ENCODE peak calls at places on chromosomes 12 and 14, in six cellular contexts. O is neuronal stem cell, Z is mesendoderm, E is H1, V is trophoblast cell, I is mesenchymal stem cell. N is an unnamed sample.

GRCh38 chr12:123808167-123808566 is 46.1 kb downstream of the DNAH10 start:
- DNase-seq in O (no peak), Z (peak; percentile 25), E (no peak), I (no peak), V (no peak), N (peak; percentile 7)

GRCh38 chr12:65616022-65616421 is 208.3 kb upstream of the HMGA2 start:
- DNase-seq in V (no peak), O (no peak), I (no peak), E (no peak), Z (no peak), N (no peak)

GRCh38 chr12:104576980-104577925 is 120.5 kb downstream of the CHST11 start:
- DNase-seq in I (peak; percentile 78), O (no peak), E (no peak), Z (no peak), V (no peak), N (peak; percentile 79)

GRCh38 chr12:124862768-124863408 is 776 bp downstream of the SCARB1 start:
- DNase-seq in E (no peak), Z (peak; percentile 40), I (peak; percentile 46), V (no peak), O (no peak), N (no peak)

GRCh38 chr12:50960130-50960529 is 7.8 kb downstream of the HIGD1C start:
- DNase-seq in V (no peak), Z (no peak), E (no peak), O (no peak), I (peak; percentile 66), N (peak; percentile 43)

GRCh38 chr12:12946686-12947355 is 5.1 kb downstream of the GPRC5D start:
- DNase-seq in O (no peak), Z (no peak), I (no peak), E (peak; percentile 17), V (no peak), N (no peak)

GRCh38 chr12:14959463-14959862 is 1.9 kb downstream of the ARHGDIB start:
- DNase-seq in E (no peak), I (no peak), Z (no peak), V (no peak), O (no peak), N (no peak)

GRCh38 chr12:15664491-15664890 is 124.7 kb downstream of the EPS8 start:
- DNase-seq in Z (no peak), O (no peak), I (no peak), E (no peak), V (no peak), N (peak; percentile 56)

GRCh38 chr12:29943683-29944082 is 159.9 kb upstream of the TMTC1 start:
- DNase-seq in O (no peak), V (no peak), E (no peak), I (no peak), Z (no peak), N (no peak)

GRCh38 chr14:22494486-22495135 is 94.4 kb downstream of the DAD1 start:
- DNase-seq in O (no peak), I (no peak), V (no peak), Z (no peak), E (no peak), N (no peak)

GRCh38 chr12:2095878-2096277 is 43.1 kb downstream of the CACNA1C start:
- DNase-seq in E (no peak), O (no peak), Z (no peak), I (no peak), V (no peak), N (no peak)

GRCh38 chr14:68297871-68298468 is 478.4 kb downstream of the RAD51B start:
- DNase-seq in O (no peak), E (peak; percentile 52), I (peak; percentile 25), V (peak; percentile 11), Z (peak; percentile 81), N (peak; percentile 38)

GRCh38 chr12:41008472-41008871 is 179.6 kb upstream of the PDZRN4 start:
- DNase-seq in E (no peak), I (no peak), Z (peak; percentile 49), O (no peak), V (no peak), N (no peak)

GRCh38 chr12:41250748-41251147 is 62.6 kb downstream of the PDZRN4 start:
- DNase-seq in E (no peak), I (no peak), Z (no peak), O (no peak), V (no peak), N (no peak)

GRCh38 chr12:68749861-68750260 is 3.9 kb downstream of the SLC35E3 start:
- DNase-seq in E (no peak), Z (no peak), I (no peak), O (no peak), V (no peak), N (no peak)

GRCh38 chr14:73242274-73242960 is 5.1 kb downstream of the PAPLN start:
- DNase-seq in E (no peak), I (no peak), O (no peak), Z (no peak), V (no peak), N (no peak)

GRCh38 chr12:108115746-108116125 is 13.4 kb upstream of the WSCD2 start:
- DNase-seq in O (no peak), E (no peak), V (no peak), I (no peak), Z (no peak), N (no peak)

GRCh38 chr12:21788089-21788983 is 13.8 kb upstream of the KCNJ8 start:
- DNase-seq in I (no peak), O (no peak), E (no peak), V (no peak), Z (no peak), N (no peak)

GRCh38 chr14:105876829-105877228 is 350.4 kb downstream of the TMEM121 start:
- DNase-seq in Z (no peak), O (no peak), I (no peak), V (no peak), E (no peak), N (no peak)

GRCh38 chr14:92501891-92502351 is 11.7 kb upstream of the RIN3 start:
- DNase-seq in E (no peak), Z (no peak), V (no peak), O (no peak), I (no peak), N (peak; percentile 60)

GRCh38 chr12:48997719-48998496 is 1.3 kb downstream of the DDN start:
- DNase-seq in V (no peak), Z (no peak), E (peak; percentile 84), O (no peak), I (peak; percentile 29), N (no peak)

GRCh38 chr12:48993787-48994186 is 5.4 kb downstream of the DDN start:
- DNase-seq in I (no peak), E (no peak), V (no peak), Z (peak; percentile 88), O (no peak), N (no peak)

GRCh38 chr12:48994224-48995060 is 4.7 kb downstream of the DDN start:
- DNase-seq in I (no peak), O (no peak), Z (no peak), E (no peak), V (no peak), N (no peak)

GRCh38 chr12:48996794-48997718 is 2.1 kb downstream of the DDN start:
- DNase-seq in E (peak; percentile 89), O (no peak), Z (peak; percentile 86), V (peak; percentile 72), I (peak; percentile 83), N (peak; percentile 67)

GRCh38 chr12:48995061-48995879 is 3.9 kb downstream of the DDN start:
- DNase-seq in E (peak; percentile 92), O (peak; percentile 74), Z (peak; percentile 95), I (peak; percentile 85), V (peak; percentile 80), N (peak; percentile 73)
- H3K4me3 ChIP-seq in E (no peak overlapping the region), O (no peak overlapping the region), Z (no peak overlapping the region), I (peak overlapping the region; percentile 61), V (no peak overlapping the region), N (no peak overlapping the region)

DNA sequence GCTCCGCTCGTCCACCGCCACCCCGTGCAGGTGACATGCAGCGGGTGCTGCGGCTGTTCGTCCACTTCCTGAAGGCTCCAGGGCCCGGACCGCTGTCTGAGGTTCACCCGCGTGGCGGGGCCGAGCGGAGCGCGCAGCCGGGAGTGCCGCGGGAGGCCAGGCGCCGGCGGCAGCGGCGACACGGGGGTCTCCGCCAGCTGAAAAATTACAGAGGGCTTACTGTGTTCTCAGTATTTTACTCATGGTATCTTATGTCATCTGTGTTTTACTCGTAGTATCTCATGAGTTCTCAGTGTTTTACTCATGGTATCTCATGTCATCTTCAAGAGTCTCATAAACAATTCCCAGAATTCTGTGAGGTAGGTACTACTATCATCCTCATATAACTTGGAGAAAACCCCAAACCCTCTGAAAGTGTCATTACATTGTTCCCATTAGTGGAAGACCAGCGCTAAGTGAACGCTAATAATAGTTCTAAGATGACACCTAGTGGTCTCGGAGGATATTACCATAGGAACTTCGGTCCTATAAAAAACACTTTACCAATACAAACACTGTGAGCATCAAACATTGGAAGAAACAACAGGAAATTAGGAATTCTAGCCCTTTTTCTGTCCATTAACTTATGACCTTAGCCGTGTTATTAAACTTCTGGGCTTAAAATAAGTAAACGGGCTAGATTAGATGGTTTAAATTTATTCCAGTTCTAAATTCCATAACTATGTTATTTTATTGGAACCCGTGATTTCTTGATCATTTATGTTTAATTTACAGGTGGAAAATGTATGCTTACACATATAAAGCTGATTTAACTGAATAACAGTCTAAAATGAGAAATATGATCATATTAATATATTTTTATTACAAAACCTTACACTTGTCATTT is 32.4 kb downstream of the AK7 start:
- DNase-seq in O (peak; percentile 61), V (peak; percentile 38), I (peak; percentile 76), E (no peak), Z (peak; percentile 69), N (peak; percentile 74)
- H2BK5ac ChIP-seq in O (no peak overlapping the region), V (no peak overlapping the region), I (no peak overlapping the region), E (no peak overlapping the region), Z (no peak overlapping the region), N (no peak overlapping the region)

DNA sequence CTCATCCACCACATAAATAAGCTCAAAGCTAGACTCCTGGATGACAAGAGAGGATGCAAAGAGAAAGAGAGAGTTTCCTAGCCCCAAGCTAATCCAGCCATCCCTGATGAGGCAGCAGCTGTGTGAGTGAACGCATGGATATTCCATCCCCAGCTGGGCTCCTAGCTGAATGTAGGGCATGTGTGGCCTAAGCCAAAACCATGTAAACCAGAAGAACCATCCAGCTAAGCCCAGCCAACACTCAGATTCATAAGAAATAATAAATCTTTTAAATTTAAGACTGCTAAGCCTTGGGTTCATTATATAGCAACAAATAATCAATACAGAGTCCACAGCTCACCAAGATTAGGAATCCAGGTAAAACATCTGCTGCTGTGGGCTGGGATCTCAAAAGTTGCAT is 94.3 kb downstream of the TNFAIP2 start:
- DNase-seq in V (no peak), Z (no peak), O (no peak), I (no peak), E (no peak), N (no peak)
- H3K4me3 ChIP-seq in V (no peak overlapping the region), Z (no peak overlapping the region), O (no peak overlapping the region), I (no peak overlapping the region), E (no peak overlapping the region), N (no peak overlapping the region)

GRCh38 chr12:56315256-56315625 is 547 bp downstream of the CNPY2 start:
- DNase-seq in E (no peak), O (no peak), I (no peak), Z (peak; percentile 48), V (no peak), N (no peak)

GRCh38 chr12:56321027-56321426 is 5.2 kb upstream of the CNPY2 start:
- DNase-seq in I (peak; percentile 27), O (no peak), Z (no peak), E (no peak), V (peak; percentile 32), N (peak; percentile 24)

GRCh38 chr12:56317675-56318074 is 1.9 kb upstream of the CNPY2 start:
- DNase-seq in O (no peak), E (no peak), V (no peak), I (no peak), Z (no peak), N (no peak)

GRCh38 chr12:56311003-56311402 is 4.8 kb downstream of the CNPY2 start:
- DNase-seq in V (no peak), E (no peak), O (no peak), I (no peak), Z (no peak), N (no peak)

GRCh38 chr12:56315626-56316473 is at the start of gene CNPY2:
- DNase-seq in O (peak; percentile 96), I (peak; percentile 98), E (peak; percentile 94), V (peak; percentile 99), Z (peak; percentile 100), N (peak; percentile 96)
- H2BK5ac ChIP-seq in O (peak within 1 kb of the TSS; percentile 87), I (peak within 1 kb of the TSS; percentile 48), E (peak within 1 kb of the TSS; percentile 97), V (peak within 1 kb of the TSS; percentile 75), Z (peak within 1 kb of the TSS; percentile 7), N (peak within 1 kb of the TSS; percentile 95)

N was measured in IMR-90.